ENCODE peak calls at places on chromosomes 16 and 17, in four cellular contexts. B is GM12878, J is K562, H is HepG2. I is an unnamed sample.

GRCh38 chr16:1295465-1295864 is 14.0 kb upstream of the UBE2I start:
- DNase-seq in B (no peak), J (no peak), H (no peak), I (no peak)

GRCh38 chr17:17206913-17207368 is 808 bp upstream of the PLD6 start:
- DNase-seq in B (no peak), J (no peak), H (no peak), I (no peak)

GRCh38 chr17:81665205-81666091 is 957 bp downstream of the OXLD1 start:
- DNase-seq in B (no peak), J (peak), H (peak), I (peak)

GRCh38 chr16:22395960-22396359 is 21.5 kb upstream of the CDR2 start:
- DNase-seq in B (no peak), J (no peak), H (no peak), I (no peak)

GRCh38 chr17:81734405-81735055 is 22.4 kb downstream of the SLC25A10 start:
- DNase-seq in B (no peak), J (no peak), H (no peak), I (no peak)

GRCh38 chr17:58086953-58087352 is 3.7 kb downstream of the DYNLL2 start:
- DNase-seq in B (no peak), J (no peak), H (no peak), I (no peak)

GRCh38 chr16:4702466-4702808 is 9.1 kb downstream of the NUDT16L1 start:
- DNase-seq in B (no peak), J (peak), H (peak), I (no peak)

GRCh38 chr17:21039839-21040575 is 2.8 kb downstream of the USP22 start:
- DNase-seq in B (no peak), J (peak), H (peak), I (peak)

GRCh38 chr16:69903851-69904250 is 47.3 kb upstream of the CLEC18A start:
- DNase-seq in B (no peak), J (no peak), H (no peak), I (no peak)

GRCh38 chr17:68777856-68778694 is 176.9 kb upstream of the FAM20A start:
- DNase-seq in B (no peak), J (no peak), H (peak), I (no peak)

GRCh38 chr17:68775969-68776368 is 174.8 kb upstream of the FAM20A start:
- DNase-seq in B (no peak), J (no peak), H (no peak), I (no peak)

GRCh38 chr17:68778726-68779125 is 176.5 kb downstream of the ABCA8 start:
- DNase-seq in B (no peak), J (no peak), H (no peak), I (no peak)

GRCh38 chr17:68776451-68776850 is 175.3 kb upstream of the FAM20A start:
- DNase-seq in B (no peak), J (no peak), H (no peak), I (no peak)

GRCh38 chr17:68777243-68777855 is 176.2 kb upstream of the FAM20A start:
- DNase-seq in B (no peak), J (peak), H (peak), I (peak)
- TF ChIP-seq POLR2AphosphoS2 in B (no peak), J (no peak), H (no peak), I (no peak)

GRCh38 chr16:48899500-48899899 is 289.5 kb upstream of the N4BP1 start:
- DNase-seq in B (no peak), J (no peak), H (no peak), I (no peak)

GRCh38 chr16:48892884-48893283 is 282.9 kb upstream of the N4BP1 start:
- DNase-seq in B (no peak), J (peak), H (no peak), I (peak)

GRCh38 chr16:48897698-48898205 is 287.8 kb upstream of the N4BP1 start:
- DNase-seq in B (no peak), J (no peak), H (no peak), I (no peak)

DNA sequence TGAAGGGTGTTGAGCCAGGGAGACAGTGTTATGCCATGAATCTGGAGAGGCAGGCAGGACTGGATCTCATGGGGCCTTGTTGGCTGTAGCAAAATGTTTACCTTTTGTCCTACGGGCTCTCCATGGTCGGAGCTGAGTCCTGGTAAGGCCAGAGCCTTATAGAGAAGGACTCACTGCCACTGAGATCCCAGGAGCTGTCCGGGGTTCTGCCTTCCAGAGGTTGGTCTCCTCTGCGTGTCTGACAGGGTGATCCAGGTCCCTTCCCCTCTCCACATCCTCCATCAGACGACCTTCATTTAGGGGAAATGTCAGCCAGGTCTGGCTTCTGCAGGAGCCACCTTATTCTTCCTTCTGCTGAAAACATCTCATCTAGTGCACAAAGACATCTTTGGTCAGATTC is 285.2 kb upstream of the N4BP1 start:
- DNase-seq in B (no peak), J (no peak), H (no peak), I (no peak)
- TF ChIP-seq REST in B (peak), J (no peak), H (no peak), I (peak)

GRCh38 chr17:60145006-60145935 is 4.5 kb upstream of the CA4 start:
- DNase-seq in B (no peak), J (no peak), H (no peak), I (no peak)

GRCh38 chr17:60139438-60140285 is 10.1 kb upstream of the CA4 start:
- DNase-seq in B (no peak), J (peak), H (peak), I (peak)

GRCh38 chr17:60141111-60142018 is 8.4 kb upstream of the CA4 start:
- DNase-seq in B (no peak), J (no peak), H (no peak), I (no peak)

GRCh38 chr17:60146206-60146605 is 3.6 kb upstream of the CA4 start:
- DNase-seq in B (no peak), J (no peak), H (no peak), I (no peak)

DNA sequence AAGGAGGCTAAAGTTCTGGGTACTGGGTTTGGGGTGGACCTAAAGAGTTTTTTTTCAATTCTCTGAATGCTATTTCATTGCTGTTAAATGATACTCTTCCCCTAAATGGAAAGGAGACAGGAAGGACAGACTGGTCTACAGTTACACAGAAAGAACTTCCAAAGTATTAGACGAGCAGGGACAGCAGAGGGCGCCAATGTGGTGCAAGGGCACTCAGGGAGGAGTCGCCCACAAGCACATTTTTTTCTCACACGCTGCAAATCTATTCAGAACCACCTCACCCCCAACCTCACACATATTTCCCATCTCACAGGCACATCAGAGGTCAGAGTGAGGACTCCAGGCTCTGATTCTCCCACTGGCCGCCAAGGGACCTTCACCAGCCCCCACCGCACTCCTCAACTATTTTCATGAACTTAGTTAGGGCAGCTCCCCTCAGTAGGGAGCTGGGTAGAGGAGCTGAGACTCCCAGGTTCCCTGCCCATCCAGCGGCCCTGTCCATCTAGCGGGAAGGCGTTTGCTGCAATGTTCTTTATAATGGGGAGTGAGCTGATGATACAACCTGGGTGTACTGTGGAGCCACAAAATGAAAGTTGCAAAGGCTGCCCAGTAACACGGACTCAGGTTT is 6.8 kb upstream of the CA4 start:
- DNase-seq in B (peak), J (peak), H (peak), I (peak)
- TF ChIP-seq CHD4 in B (no peak), J (no peak), H (no peak), I (no peak)

GRCh38 chr17:36881323-36881722 is 56.0 kb upstream of the LHX1 start:
- DNase-seq in B (no peak), J (no peak), H (no peak), I (no peak)

GRCh38 chr17:36879027-36879426 is 58.2 kb upstream of the LHX1 start:
- DNase-seq in B (no peak), J (no peak), H (no peak), I (no peak)

GRCh38 chr17:36879599-36880255 is 57.5 kb upstream of the LHX1 start:
- DNase-seq in B (no peak), J (no peak), H (no peak), I (no peak)

GRCh38 chr17:36878216-36878615 is 59.1 kb upstream of the LHX1 start:
- DNase-seq in B (no peak), J (no peak), H (no peak), I (no peak)

GRCh38 chr17:36880506-36880905 is 56.8 kb upstream of the LHX1 start:
- DNase-seq in B (no peak), J (no peak), H (no peak), I (no peak)
- TF ChIP-seq POLR2AphosphoS2 in B (no peak), J (no peak), H (no peak), I (no peak)

DNA sequence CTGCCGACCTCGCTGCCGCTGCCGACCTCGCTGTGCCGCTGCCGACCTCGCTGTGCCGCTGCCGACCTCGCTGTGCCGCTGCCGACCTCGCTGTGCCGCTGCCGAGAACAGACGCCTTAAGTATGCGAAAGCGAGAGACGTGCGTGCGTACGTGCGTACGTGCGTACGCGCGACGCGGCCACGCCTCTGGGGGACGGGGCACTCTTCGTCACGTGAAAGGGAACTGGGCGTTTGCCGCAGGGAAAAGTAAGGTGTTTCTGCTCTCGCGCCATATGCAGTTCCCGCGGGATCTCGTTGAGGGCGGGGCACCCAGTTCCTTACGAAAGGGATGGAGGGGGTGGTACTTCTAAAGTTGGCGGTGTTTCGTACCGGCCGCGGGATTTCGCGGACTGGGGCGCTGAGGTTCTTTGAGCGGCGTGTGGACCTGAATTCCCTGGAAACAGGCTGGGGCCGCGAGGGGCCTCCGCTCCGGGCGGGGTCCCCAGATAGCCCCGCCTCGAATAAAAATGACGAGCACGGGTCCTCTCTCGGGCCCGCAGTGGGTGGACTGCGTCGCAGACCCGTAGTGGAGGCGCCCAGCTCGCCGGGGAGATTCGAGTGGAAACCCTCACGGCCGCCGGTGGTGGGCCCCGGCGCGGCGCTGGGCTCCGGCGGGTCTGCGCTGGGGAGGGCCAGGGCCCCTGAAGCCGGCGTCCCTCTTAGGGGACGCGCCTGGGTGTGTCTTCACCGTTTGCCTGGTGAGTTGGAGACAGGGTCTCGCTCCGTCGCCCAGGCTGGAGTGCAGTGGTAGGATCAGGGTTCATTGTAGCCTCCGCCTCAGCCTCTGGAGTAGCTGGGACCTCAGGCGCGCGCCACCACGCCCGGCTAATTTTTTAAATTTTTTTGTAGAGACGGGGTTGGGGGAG is at the start of gene EIF4A3:
- DNase-seq in B (peak), J (peak), H (peak), I (peak)
- TF ChIP-seq REST in B (peak), J (no peak), H (no peak), I (peak)